ENCODE peak calls at places on chromosomes 11 and 22, in seven cellular contexts. W is OCI-LY7, R is kidney epithelial cell, B is fibroblast of mammary gland, N is PC-3, O is pancreas, S is fibroblast of lung. U is an unnamed sample.

GRCh38 chr22:48756146-48757111 is 1071.2 kb downstream of the BRD1 start:
- DNase-seq in W (no peak), N (no peak), O (peak; percentile 4), R (no peak), S (no peak), B (no peak), U (no peak)

GRCh38 chr11:61834278-61835004 is 6.3 kb downstream of the FADS2 start:
- DNase-seq in W (peak; percentile 83), B (peak; percentile 88), S (peak; percentile 90), O (no peak), N (peak; percentile 34), R (no peak), U (peak; percentile 76)

GRCh38 chr22:35604671-35605457 is 12.3 kb downstream of the MB start:
- DNase-seq in B (no peak), S (no peak), N (peak; percentile 49), W (no peak), O (no peak), R (no peak), U (no peak)

GRCh38 chr11:12137005-12137690 is 26.8 kb downstream of the MICAL2 start:
- DNase-seq in W (no peak), B (no peak), N (no peak), S (no peak), O (no peak), R (no peak), U (no peak)

GRCh38 chr22:36734171-36735058 is 30.9 kb upstream of the CACNG2 start:
- DNase-seq in B (peak; percentile 54), W (no peak), O (peak; percentile 58), R (no peak), S (peak; percentile 21), N (peak; percentile 23), U (peak; percentile 26)

GRCh38 chr11:25357133-25357532 is 860.3 kb downstream of the LUZP2 start:
- DNase-seq in R (no peak), B (no peak), W (no peak), S (no peak), N (no peak), O (no peak), U (no peak)

GRCh38 chr11:35056391-35057093 is 82.4 kb upstream of the CD44 start:
- DNase-seq in S (no peak), B (peak; percentile 22), W (no peak), N (peak; percentile 19), R (no peak), O (no peak), U (no peak)

GRCh38 chr22:24005201-24005600 is at the start of gene GSTT4:
- DNase-seq in B (no peak), S (no peak), O (no peak), R (no peak), N (no peak), W (no peak), U (no peak)

GRCh38 chr11:93775289-93775688 is 8.8 kb upstream of the MED17 start:
- DNase-seq in R (no peak), B (no peak), S (no peak), W (peak; percentile 41), O (no peak), N (peak; percentile 48), U (no peak)

GRCh38 chr11:78168539-78169477 is 19.6 kb downstream of the KCTD21 start:
- DNase-seq in B (peak; percentile 94), N (no peak), S (peak; percentile 93), R (no peak), O (peak; percentile 21), W (no peak), U (peak; percentile 88)

GRCh38 chr11:133928628-133929059 is 28.1 kb downstream of the IGSF9B start:
- DNase-seq in N (peak; percentile 43), S (no peak), B (no peak), R (no peak), O (no peak), W (no peak), U (no peak)

GRCh38 chr11:69394234-69394891 is 87.1 kb upstream of the LINC01488 start:
- DNase-seq in B (no peak), W (no peak), N (no peak), R (no peak), O (no peak), S (no peak), U (no peak)

GRCh38 chr11:134257101-134257500 is 3.7 kb downstream of the ACAD8 start:
- DNase-seq in B (no peak), S (no peak), W (no peak), O (no peak), R (no peak), N (no peak), U (no peak)

GRCh38 chr11:134511255-134511654 is 99.2 kb upstream of the B3GAT1 start:
- DNase-seq in B (no peak), S (no peak), R (no peak), O (no peak), W (no peak), N (no peak), U (no peak)

GRCh38 chr22:42072606-42073330 is 1.3 kb upstream of the PHETA2 start:
- DNase-seq in R (no peak), N (no peak), W (peak; percentile 33), S (no peak), O (no peak), B (no peak), U (no peak)

GRCh38 chr11:87819141-87819540 is 356.1 kb downstream of the RAB38 start:
- DNase-seq in N (no peak), B (peak; percentile 20), R (no peak), S (no peak), O (no peak), W (no peak), U (peak; percentile 5)

GRCh38 chr22:47374273-47374771 is 611.9 kb downstream of the TBC1D22A start:
- DNase-seq in S (no peak), B (no peak), R (no peak), W (no peak), N (no peak), O (no peak), U (no peak)

GRCh38 chr11:109892321-109892794 is 200.8 kb upstream of the ZC3H12C start:
- DNase-seq in O (no peak), W (no peak), R (no peak), N (peak; percentile 34), S (no peak), B (no peak), U (peak; percentile 3)

GRCh38 chr11:8649361-8649760 is 33.1 kb downstream of the TRIM66 start:
- DNase-seq in S (peak; percentile 46), R (no peak), B (peak; percentile 75), W (no peak), O (no peak), N (peak; percentile 45), U (peak; percentile 48)

GRCh38 chr22:48084041-48084748 is 1321.7 kb downstream of the TBC1D22A start:
- DNase-seq in R (no peak), O (no peak), N (no peak), W (peak; percentile 46), B (no peak), S (no peak), U (no peak)

GRCh38 chr11:64263021-64263946 is 12.0 kb downstream of the PLCB3 start:
- DNase-seq in O (no peak), R (no peak), S (peak; percentile 56), W (no peak), N (no peak), B (peak; percentile 51), U (peak; percentile 71)

GRCh38 chr11:107538239-107538638 is 27.3 kb downstream of the ALKBH8 start:
- DNase-seq in B (no peak), O (no peak), R (no peak), W (no peak), N (no peak), S (no peak), U (no peak)

GRCh38 chr11:105960252-105961245 is 61.5 kb downstream of the MSANTD4 start:
- DNase-seq in B (no peak), S (no peak), R (no peak), N (no peak), W (no peak), O (no peak), U (no peak)

GRCh38 chr11:107182983-107183382 is 164.7 kb upstream of the GUCY1A2 start:
- DNase-seq in O (no peak), R (no peak), N (peak; percentile 20), W (no peak), S (no peak), B (no peak), U (peak; percentile 29)

GRCh38 chr11:115678942-115679341 is 174.7 kb upstream of the CADM1 start:
- DNase-seq in W (no peak), O (no peak), N (no peak), B (no peak), R (no peak), S (peak; percentile 9), U (no peak)

GRCh38 chr22:20783844-20784723 is 10.2 kb downstream of the SERPIND1 start:
- DNase-seq in N (peak; percentile 68), S (peak; percentile 72), W (peak; percentile 69), B (peak; percentile 79), R (peak; percentile 31), O (no peak), U (peak; percentile 70)
- TF ChIP-seq CTCF in N (peak; percentile 74), S (peak; percentile 66), W (peak; percentile 91), B (peak; percentile 83), R (peak; percentile 73), O (peak; percentile 60), U (peak; percentile 85)

DNA sequence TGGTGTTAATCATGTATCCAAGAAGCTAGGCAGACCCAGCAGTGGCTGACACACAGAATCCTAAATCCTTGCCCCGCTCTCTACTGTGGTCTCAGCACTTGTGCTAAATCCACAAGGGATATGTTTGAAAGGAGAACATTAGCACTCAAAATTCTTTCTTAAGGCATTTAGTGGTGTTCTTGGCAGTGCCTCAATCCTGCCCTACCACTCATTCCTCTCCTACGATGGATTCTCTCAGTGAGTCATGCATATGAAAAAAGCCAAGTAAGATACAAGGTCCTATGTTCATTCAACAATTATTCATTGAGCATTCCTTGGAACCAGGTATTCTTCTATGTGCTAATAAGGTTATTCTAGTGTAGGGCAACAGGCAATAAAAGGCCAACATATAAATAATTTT is 31.2 kb downstream of the RRP8 start:
- DNase-seq in R (no peak), B (peak; percentile 83), W (no peak), S (peak; percentile 67), N (peak; percentile 49), O (no peak), U (peak; percentile 82)
- H3K4me3 ChIP-seq in R (no peak overlapping the region), B (no peak overlapping the region), W (no peak overlapping the region), S (no peak overlapping the region), N (no peak overlapping the region), O (no peak overlapping the region), U (no peak overlapping the region)

GRCh38 chr11:67496113-67496512 is 9.1 kb downstream of the PITPNM1 start:
- DNase-seq in R (no peak), S (no peak), W (no peak), O (no peak), N (no peak), B (no peak), U (no peak)

GRCh38 chr11:67495234-67496005 is 9.7 kb downstream of the PITPNM1 start:
- DNase-seq in W (no peak), S (no peak), R (no peak), N (no peak), O (no peak), B (no peak), U (no peak)

GRCh38 chr11:67493548-67494370 is 10.9 kb downstream of the AIP start:
- DNase-seq in N (no peak), R (no peak), O (no peak), S (no peak), B (no peak), W (no peak), U (no peak)

GRCh38 chr11:67492801-67493547 is 10.1 kb downstream of the AIP start:
- DNase-seq in R (no peak), S (no peak), W (peak; percentile 25), N (no peak), O (no peak), B (no peak), U (no peak)

GRCh38 chr11:67494371-67495233 is 10.6 kb downstream of the PITPNM1 start:
- DNase-seq in S (no peak), W (no peak), B (no peak), N (no peak), R (no peak), O (no peak), U (no peak)
- TF ChIP-seq CTCF in S (no peak), W (no peak), B (no peak), N (no peak), R (no peak), O (no peak), U (no peak)

GRCh38 chr22:19448076-19448607 is 631 bp upstream of the C22orf39 start:
- DNase-seq in R (no peak), S (peak; percentile 59), B (peak; percentile 93), W (peak; percentile 90), O (peak; percentile 30), N (peak; percentile 20), U (peak; percentile 68)
- H3K4me3 ChIP-seq in R (peak overlapping the region; percentile 67), S (peak overlapping the region; percentile 70), B (peak overlapping the region; percentile 73), W (peak overlapping the region; percentile 91), O (peak overlapping the region; percentile 84), N (peak overlapping the region; percentile 97), U (peak overlapping the region; percentile 80)